ENCODE peak calls at places on chromosomes 2 and 18, in nine cellular contexts. B is K562; A is PC-9; X is tibial nerve; H is neural progenitor cell; F is CD8-positive, alpha-beta T cell; G is tibial artery; J is small intestine; R is CD8-positive, alpha-beta memory T cell. D is an unnamed sample.

GRCh38 chr2:8676191-8676914 is 5.5 kb upstream of the ID2 start:
- DNase-seq in B (no peak), A (no peak), X (peak), H (peak), F (no peak), G (peak), J (peak), R (no peak), D (no peak)

GRCh38 chr2:224948859-224949258 is 93.4 kb downstream of the DOCK10 start:
- DNase-seq in B (no peak), A (no peak), X (no peak), H (no peak), F (no peak), G (peak), J (no peak), R (no peak), D (no peak)

GRCh38 chr2:147649963-147650362 is 194.9 kb upstream of the ACVR2A start:
- DNase-seq in B (no peak), A (no peak), X (no peak), H (no peak), F (no peak), G (no peak), J (no peak), R (no peak), D (no peak)

GRCh38 chr2:59575191-59575590 is 978.3 kb downstream of the BCL11A start:
- DNase-seq in B (no peak), A (no peak), X (no peak), H (no peak), F (no peak), G (no peak), J (no peak), R (no peak), D (no peak)

GRCh38 chr2:140506606-140507005 is 1624.2 kb downstream of the LRP1B start:
- DNase-seq in B (no peak), A (no peak), X (no peak), H (no peak), F (no peak), G (no peak), J (no peak), R (no peak), D (no peak)

GRCh38 chr2:149513461-149513860 is 74.1 kb downstream of the MMADHC start:
- DNase-seq in B (no peak), A (no peak), X (no peak), H (no peak), F (no peak), G (no peak), J (no peak), R (no peak), D (no peak)

GRCh38 chr2:202589582-202589949 is 45.2 kb upstream of the FAM117B start:
- DNase-seq in B (no peak), A (no peak), X (no peak), H (peak), F (no peak), G (no peak), J (no peak), R (no peak), D (no peak)

GRCh38 chr18:61335737-61336555 is 2.7 kb downstream of the CDH20 start:
- DNase-seq in B (no peak), A (no peak), X (no peak), H (no peak), F (no peak), G (no peak), J (no peak), R (no peak), D (no peak)

GRCh38 chr18:48540329-48541025 is 1.6 kb downstream of the CTIF start:
- DNase-seq in B (peak), A (peak), X (peak), H (peak), F (peak), G (peak), J (peak), R (peak), D (peak)

GRCh38 chr2:194706179-194706578 is 950.8 kb upstream of the SLC39A10 start:
- DNase-seq in B (no peak), A (no peak), X (no peak), H (no peak), F (no peak), G (no peak), J (no peak), R (no peak), D (no peak)

GRCh38 chr18:2540575-2540974 is 30.7 kb downstream of the METTL4 start:
- DNase-seq in B (no peak), A (no peak), X (no peak), H (no peak), F (no peak), G (no peak), J (no peak), R (no peak), D (no peak)

GRCh38 chr2:53512071-53512841 is 255.3 kb upstream of the CHAC2 start:
- DNase-seq in B (no peak), A (peak), X (no peak), H (no peak), F (no peak), G (no peak), J (no peak), R (no peak), D (no peak)

GRCh38 chr2:60855989-60856669 is 25.2 kb upstream of the REL start:
- DNase-seq in B (peak), A (no peak), X (no peak), H (no peak), F (no peak), G (no peak), J (peak), R (no peak), D (no peak)

GRCh38 chr18:40935423-40935822 is 1019.6 kb upstream of the PIK3C3 start:
- DNase-seq in B (peak), A (no peak), X (no peak), H (peak), F (no peak), G (no peak), J (peak), R (no peak), D (no peak)

GRCh38 chr2:36626756-36627155 is 28.8 kb upstream of the FEZ2 start:
- DNase-seq in B (no peak), A (no peak), X (no peak), H (no peak), F (no peak), G (no peak), J (no peak), R (no peak), D (no peak)

GRCh38 chr2:112181571-112182290 is 43.5 kb downstream of the FBLN7 start:
- DNase-seq in B (no peak), A (no peak), X (no peak), H (no peak), F (peak), G (no peak), J (peak), R (peak), D (no peak)

GRCh38 chr2:29463181-29463900 is 348.1 kb downstream of the CLIP4 start:
- DNase-seq in B (no peak), A (no peak), X (no peak), H (no peak), F (no peak), G (no peak), J (no peak), R (no peak), D (no peak)

GRCh38 chr2:74250189-74250631 is 51.8 kb downstream of the MTHFD2 start:
- DNase-seq in B (peak), A (no peak), X (no peak), H (peak), F (peak), G (no peak), J (peak), R (peak), D (no peak)

GRCh38 chr2:24259316-24259715 is 84.5 kb downstream of the FAM228A start:
- DNase-seq in B (no peak), A (no peak), X (no peak), H (no peak), F (no peak), G (no peak), J (no peak), R (no peak), D (no peak)

GRCh38 chr2:99140056-99140859 is 1.2 kb upstream of the C2orf15 start:
- DNase-seq in B (no peak), A (no peak), X (no peak), H (no peak), F (no peak), G (no peak), J (no peak), R (no peak), D (no peak)

GRCh38 chr2:96213379-96213778 is 4.8 kb upstream of the STARD7 start:
- DNase-seq in B (no peak), A (no peak), X (no peak), H (no peak), F (no peak), G (no peak), J (no peak), R (no peak), D (no peak)

GRCh38 chr2:72138011-72138881 is 9.4 kb downstream of the CYP26B1 start:
- DNase-seq in B (no peak), A (peak), X (peak), H (peak), F (no peak), G (no peak), J (peak), R (peak), D (no peak)

GRCh38 chr2:31967790-31968189 is 43.0 kb downstream of the MEMO1 start:
- DNase-seq in B (no peak), A (no peak), X (no peak), H (no peak), F (no peak), G (no peak), J (no peak), R (no peak), D (no peak)

GRCh38 chr2:72292433-72292832 is 144.8 kb upstream of the CYP26B1 start:
- DNase-seq in B (no peak), A (no peak), X (no peak), H (no peak), F (no peak), G (no peak), J (no peak), R (no peak), D (no peak)

GRCh38 chr2:158189526-158189925 is 87.8 kb downstream of the UPP2 start:
- DNase-seq in B (no peak), A (no peak), X (no peak), H (no peak), F (no peak), G (no peak), J (peak), R (no peak), D (no peak)

GRCh38 chr2:70569559-70569958 is 15.9 kb upstream of the TGFA start:
- DNase-seq in B (no peak), A (no peak), X (no peak), H (no peak), F (no peak), G (no peak), J (no peak), R (no peak), D (no peak)

GRCh38 chr2:209422191-209422754 is 1.6 kb upstream of the MAP2 start:
- DNase-seq in B (no peak), A (no peak), X (no peak), H (no peak), F (no peak), G (no peak), J (no peak), R (no peak), D (no peak)

GRCh38 chr2:81987370-81987769 is 1682.8 kb upstream of the LRRTM1 start:
- DNase-seq in B (no peak), A (no peak), X (no peak), H (no peak), F (no peak), G (no peak), J (no peak), R (no peak), D (no peak)

GRCh38 chr2:116366212-116366611 is 1448.3 kb upstream of the DDX18 start:
- DNase-seq in B (no peak), A (no peak), X (no peak), H (no peak), F (no peak), G (no peak), J (no peak), R (no peak), D (no peak)

GRCh38 chr2:9638532-9638931 is 7.7 kb upstream of the YWHAQ start:
- DNase-seq in B (peak), A (peak), X (peak), H (no peak), F (no peak), G (peak), J (no peak), R (no peak), D (no peak)

GRCh38 chr2:818233-818632 is 132.4 kb upstream of the SNTG2 start:
- DNase-seq in B (no peak), A (no peak), X (no peak), H (no peak), F (no peak), G (no peak), J (no peak), R (no peak), D (no peak)

GRCh38 chr2:817616-818015 is 133.0 kb upstream of the SNTG2 start:
- DNase-seq in B (no peak), A (no peak), X (no peak), H (no peak), F (no peak), G (no peak), J (no peak), R (no peak), D (no peak)

GRCh38 chr2:824954-825353 is 125.7 kb upstream of the SNTG2 start:
- DNase-seq in B (no peak), A (no peak), X (no peak), H (no peak), F (no peak), G (no peak), J (no peak), R (no peak), D (no peak)

GRCh38 chr2:819121-819520 is 131.5 kb upstream of the SNTG2 start:
- DNase-seq in B (no peak), A (no peak), X (no peak), H (no peak), F (no peak), G (no peak), J (no peak), R (no peak), D (no peak)

DNA sequence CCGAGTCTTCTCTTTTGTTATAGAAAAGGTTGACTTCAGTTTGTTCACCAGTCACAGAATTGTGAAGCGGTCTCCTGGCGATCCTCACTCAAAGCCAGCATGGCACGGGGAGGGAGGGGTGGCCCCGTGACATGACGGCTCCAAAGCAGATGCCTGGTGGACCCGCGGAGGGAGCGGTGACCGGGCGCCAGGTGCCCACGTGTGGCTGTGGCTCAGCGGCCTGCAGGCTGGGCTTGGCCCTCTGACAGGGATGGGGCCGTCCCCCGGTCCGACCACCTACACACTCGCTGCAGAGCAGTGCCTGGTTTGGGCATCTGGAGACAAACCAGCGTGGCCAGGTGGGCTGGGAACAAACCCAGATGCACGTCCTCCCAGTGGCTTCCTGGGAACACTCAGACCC is 129.1 kb upstream of the SNTG2 start:
- DNase-seq in B (no peak), A (no peak), X (no peak), H (no peak), F (no peak), G (no peak), J (no peak), R (no peak), D (no peak)
- H3K27ac ChIP-seq in B (no peak), A (no peak), X (no peak), H (no peak), F (no peak), G (no peak), J (no peak), R (no peak), D (no peak)

GRCh38 chr2:176106636-176107539 is at the start of gene HOXD11:
- DNase-seq in B (no peak), A (no peak), X (no peak), H (peak), F (no peak), G (no peak), J (peak), R (no peak), D (no peak)
- H3K4me3 ChIP-seq in B (no peak), A (no peak), X (peak), H (peak), F (no peak), G (peak), J (peak), R (no peak), D (peak)

GRCh38 chr2:43170733-43171101 is 55.7 kb downstream of the ZFP36L2 start:
- DNase-seq in B (no peak), A (no peak), X (no peak), H (no peak), F (no peak), G (no peak), J (no peak), R (no peak), D (no peak)
- H3K27ac ChIP-seq in B (no peak), A (no peak), X (peak), H (no peak), F (peak), G (no peak), J (no peak), R (peak), D (no peak)

GRCh38 chr2:64283015-64283570 is 138.9 kb upstream of the PELI1 start:
- DNase-seq in B (no peak), A (no peak), X (no peak), H (no peak), F (no peak), G (no peak), J (no peak), R (no peak), D (no peak)
- H3K4me3 ChIP-seq in B (no peak), A (no peak), X (no peak), H (no peak), F (peak), G (no peak), J (no peak), R (peak), D (no peak)

DNA sequence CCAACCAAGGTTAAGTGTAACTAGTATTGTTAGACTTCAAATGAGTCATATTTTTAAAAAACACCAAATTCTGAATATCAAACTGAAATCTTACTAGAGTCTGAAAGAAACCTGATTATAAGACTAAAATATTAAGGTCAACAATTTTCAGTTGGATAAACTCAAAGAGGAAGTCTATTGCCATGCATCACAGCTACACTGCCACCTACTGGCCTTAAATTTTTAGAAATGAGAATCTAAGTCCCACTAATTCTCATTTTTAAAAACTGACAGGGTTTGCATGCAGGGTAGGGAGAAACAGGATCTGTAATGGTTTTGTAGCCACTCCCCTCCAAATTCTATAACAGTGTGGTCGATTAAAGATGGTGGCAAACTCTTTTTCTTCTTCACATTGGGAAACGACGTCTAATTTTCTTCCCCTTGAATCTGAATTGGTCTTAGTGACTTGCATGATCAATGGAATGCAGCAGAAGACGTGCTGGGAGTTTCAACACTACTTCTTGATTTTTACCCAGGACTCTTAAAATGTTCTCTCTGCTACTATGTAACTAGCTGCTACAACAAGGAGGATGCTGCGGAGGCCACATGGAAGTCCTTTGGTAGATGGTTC is 176.1 kb upstream of the SESTD1 start:
- DNase-seq in B (peak), A (no peak), X (no peak), H (peak), F (no peak), G (no peak), J (peak), R (no peak), D (no peak)
- H3K27ac ChIP-seq in B (no peak), A (no peak), X (no peak), H (no peak), F (no peak), G (no peak), J (no peak), R (no peak), D (no peak)

DNA sequence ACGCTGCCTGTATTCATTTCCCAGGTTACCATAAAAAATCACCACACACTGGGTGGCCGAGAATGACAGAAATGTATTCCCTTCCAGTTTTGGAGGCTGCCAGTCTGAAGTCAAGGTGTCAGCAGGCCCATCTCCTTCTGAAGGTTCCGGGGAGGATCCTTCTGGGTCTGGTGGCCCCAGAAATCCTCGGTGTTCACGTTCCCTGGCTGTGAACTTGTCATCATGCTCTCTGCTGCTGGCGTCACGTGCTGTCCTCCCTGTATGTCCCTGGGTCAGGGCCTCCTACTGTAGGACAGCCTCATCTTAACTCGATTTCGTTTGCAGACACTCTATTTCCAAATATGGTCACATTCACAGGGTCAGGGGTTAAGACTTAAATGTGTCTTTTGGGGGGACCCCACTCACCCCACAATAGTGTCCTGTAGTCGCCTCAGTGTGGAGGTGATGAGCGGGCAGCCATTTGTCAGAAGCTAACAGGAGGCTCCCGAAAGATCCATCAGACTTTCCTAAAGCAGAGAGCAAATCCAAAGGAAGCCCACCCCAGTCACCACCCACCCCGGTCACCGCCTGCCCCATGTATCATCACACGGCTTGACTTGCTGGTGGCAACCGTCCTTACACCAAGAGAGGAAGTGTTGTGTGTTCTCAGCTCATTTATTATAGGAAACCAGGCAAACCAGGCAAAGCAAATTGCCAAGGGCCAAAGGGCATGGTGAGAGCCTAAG is 148.9 kb upstream of the ZNF236 start:
- DNase-seq in B (no peak), A (no peak), X (no peak), H (no peak), F (no peak), G (no peak), J (no peak), R (no peak), D (no peak)
- H3K4me3 ChIP-seq in B (no peak), A (no peak), X (no peak), H (no peak), F (no peak), G (no peak), J (no peak), R (no peak), D (no peak)

DNA sequence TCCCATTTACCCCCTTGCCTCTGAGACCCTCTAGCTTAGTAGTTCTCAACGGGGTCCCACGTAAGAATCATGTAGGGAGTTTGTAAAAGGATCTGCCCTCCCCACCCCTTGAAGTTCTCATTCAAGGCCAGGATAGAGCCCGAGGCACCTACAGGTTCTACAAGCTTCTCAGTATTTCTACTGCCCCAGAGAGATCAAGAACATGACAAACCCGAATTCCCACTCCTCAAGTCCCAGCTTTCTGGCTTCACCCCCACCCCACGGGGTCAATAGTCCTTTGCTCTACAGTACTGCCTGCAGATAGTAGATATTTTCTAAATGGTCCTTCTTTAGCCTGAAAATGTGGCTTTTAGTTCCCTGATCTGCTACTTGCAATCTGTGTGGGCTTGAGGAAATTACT is 7.2 kb downstream of the CIB4 start:
- DNase-seq in B (no peak), A (peak), X (no peak), H (no peak), F (no peak), G (no peak), J (no peak), R (peak), D (no peak)
- H3K27ac ChIP-seq in B (no peak), A (no peak), X (no peak), H (no peak), F (no peak), G (no peak), J (no peak), R (no peak), D (no peak)

GRCh38 chr2:42359304-42359749 is 1.7 kb downstream of the COX7A2L start:
- DNase-seq in B (no peak), A (no peak), X (no peak), H (no peak), F (no peak), G (no peak), J (no peak), R (no peak), D (no peak)
- H3K4me3 ChIP-seq in B (peak), A (peak), X (peak), H (peak), F (peak), G (peak), J (no peak), R (peak), D (no peak)

D was measured in esophagus squamous epithelium.